ENCODE peak calls at places on chromosomes 4 and X, in four cellular contexts. I is K562, Z is A549, Y is HepG2. B is an unnamed sample.

GRCh38 chr4:20252656-20253271 is 1.1 kb downstream of the SLIT2 start:
- DNase-seq in I (no peak), Z (no peak), Y (no peak), B (peak)

GRCh38 chr4:101763576-101763975 is 27.0 kb upstream of the BANK1 start:
- DNase-seq in I (no peak), Z (no peak), Y (no peak), B (no peak)

GRCh38 chrX:128781506-128781905 is 729.3 kb upstream of the ACTRT1 start:
- DNase-seq in I (no peak), Z (peak), Y (peak), B (peak)

GRCh38 chr4:38069271-38069760 is 109.1 kb downstream of the PTTG2 start:
- DNase-seq in I (peak), Z (peak), Y (no peak), B (peak)

GRCh38 chr4:95508421-95508820 is 40.4 kb downstream of the UNC5C start:
- DNase-seq in I (no peak), Z (no peak), Y (no peak), B (no peak)

GRCh38 chr4:37453361-37454262 is 209.1 kb downstream of the NWD2 start:
- DNase-seq in I (peak), Z (peak), Y (no peak), B (peak)

GRCh38 chr4:22695917-22696316 is 3.2 kb downstream of the GBA3 start:
- DNase-seq in I (no peak), Z (no peak), Y (no peak), B (no peak)

GRCh38 chrX:136387951-136388502 is 87.3 kb downstream of the ADGRG4 start:
- DNase-seq in I (no peak), Z (no peak), Y (no peak), B (no peak)

GRCh38 chrX:2523911-2524310 is 23.1 kb upstream of the DHRSX start:
- DNase-seq in I (no peak), Z (no peak), Y (no peak), B (no peak)

GRCh38 chrX:53374222-53374820 is 48.1 kb downstream of the SMC1A start:
- DNase-seq in I (peak), Z (no peak), Y (no peak), B (no peak)

GRCh38 chr4:37827802-37828321 is 1.4 kb downstream of the PGM2 start:
- DNase-seq in I (no peak), Z (no peak), Y (no peak), B (no peak)

GRCh38 chr4:84967292-84967651 is 782 bp upstream of the WDFY3 start:
- DNase-seq in I (no peak), Z (no peak), Y (no peak), B (no peak)

GRCh38 chr4:164405774-164406173 is 348.2 kb upstream of the SMIM31 start:
- DNase-seq in I (no peak), Z (no peak), Y (no peak), B (no peak)

GRCh38 chr4:8507251-8507570 is 66.6 kb downstream of the TRMT44 start:
- DNase-seq in I (no peak), Z (no peak), Y (no peak), B (no peak)

GRCh38 chrX:85503258-85504158 is 124.0 kb upstream of the POF1B start:
- DNase-seq in I (no peak), Z (no peak), Y (no peak), B (no peak)

GRCh38 chrX:129651756-129652564 is 2.8 kb downstream of the APLN start:
- DNase-seq in I (no peak), Z (no peak), Y (no peak), B (no peak)

GRCh38 chrX:117325706-117326105 is 790.9 kb downstream of the KLHL13 start:
- DNase-seq in I (no peak), Z (no peak), Y (no peak), B (no peak)

GRCh38 chr4:73109493-73109892 is 40.0 kb upstream of the COX18 start:
- DNase-seq in I (no peak), Z (no peak), Y (no peak), B (no peak)

GRCh38 chrX:129600981-129601424 is 53.8 kb downstream of the APLN start:
- DNase-seq in I (peak), Z (peak), Y (peak), B (no peak)

GRCh38 chr4:73729534-73730165 is 10.7 kb upstream of the CXCL8 start:
- DNase-seq in I (peak), Z (peak), Y (peak), B (peak)

GRCh38 chrX:47078129-47079043 is at the start of gene RGN:
- DNase-seq in I (no peak), Z (no peak), Y (peak), B (peak)

GRCh38 chr4:1727117-1728031 is 6.1 kb downstream of the TACC3 start:
- DNase-seq in I (no peak), Z (peak), Y (no peak), B (no peak)

GRCh38 chr4:43682551-43682950 is 766.1 kb downstream of the KCTD8 start:
- DNase-seq in I (no peak), Z (no peak), Y (no peak), B (no peak)

GRCh38 chr4:165700855-165701254 is 172.2 kb upstream of the TLL1 start:
- DNase-seq in I (no peak), Z (no peak), Y (peak), B (peak)

GRCh38 chrX:19535481-19535880 is 20.2 kb upstream of the MAP3K15 start:
- DNase-seq in I (peak), Z (peak), Y (peak), B (no peak)

GRCh38 chr4:176875441-176875930 is 82.8 kb upstream of the VEGFC start:
- DNase-seq in I (no peak), Z (no peak), Y (no peak), B (no peak)

GRCh38 chrX:66635360-66635759 is 3.5 kb downstream of the EDA2R start:
- DNase-seq in I (no peak), Z (no peak), Y (no peak), B (no peak)

GRCh38 chrX:41301438-41301824 is 32.5 kb upstream of the DDX3X start:
- DNase-seq in I (no peak), Z (no peak), Y (no peak), B (no peak)

GRCh38 chr4:19729873-19730735 is 521.6 kb upstream of the SLIT2 start:
- DNase-seq in I (no peak), Z (no peak), Y (no peak), B (no peak)

GRCh38 chr4:122861544-122861943 is 34.9 kb downstream of the FGF2 start:
- DNase-seq in I (no peak), Z (no peak), Y (no peak), B (no peak)

GRCh38 chr4:173214661-173215060 is 46.0 kb downstream of the GALNT7 start:
- DNase-seq in I (no peak), Z (no peak), Y (no peak), B (no peak)

GRCh38 chrX:140123446-140123845 is 158.1 kb upstream of the CXorf66 start:
- DNase-seq in I (no peak), Z (no peak), Y (no peak), B (peak)

GRCh38 chr4:146368209-146368608 is 153.5 kb downstream of the SLC10A7 start:
- DNase-seq in I (no peak), Z (no peak), Y (no peak), B (no peak)

GRCh38 chrX:30060718-30061117 is 154.6 kb upstream of the MAGEB2 start:
- DNase-seq in I (no peak), Z (no peak), Y (no peak), B (peak)

GRCh38 chr4:1226167-1226514 is 22.8 kb downstream of the CTBP1 start:
- DNase-seq in I (no peak), Z (no peak), Y (no peak), B (no peak)

GRCh38 chr4:138577145-138577544 is 335.0 kb upstream of the SLC7A11 start:
- DNase-seq in I (no peak), Z (no peak), Y (no peak), B (no peak)

GRCh38 chr4:138579146-138579545 is 337.0 kb upstream of the SLC7A11 start:
- DNase-seq in I (no peak), Z (no peak), Y (no peak), B (no peak)

GRCh38 chr4:138573246-138573645 is 331.1 kb upstream of the SLC7A11 start:
- DNase-seq in I (no peak), Z (no peak), Y (no peak), B (no peak)

GRCh38 chr4:138572007-138572406 is 329.9 kb upstream of the SLC7A11 start:
- DNase-seq in I (no peak), Z (no peak), Y (no peak), B (no peak)

GRCh38 chr4:138576684-138577083 is 334.5 kb upstream of the SLC7A11 start:
- DNase-seq in I (peak), Z (peak), Y (peak), B (no peak)
- TF ChIP-seq NR3C1 in I (no peak), Z (no peak), Y (no peak), B (no peak)

GRCh38 chr4:125350736-125351135 is 36.0 kb downstream of the FAT4 start:
- DNase-seq in I (no peak), Z (no peak), Y (no peak), B (no peak)

GRCh38 chr4:125352521-125352920 is 37.8 kb downstream of the FAT4 start:
- DNase-seq in I (no peak), Z (no peak), Y (no peak), B (no peak)

DNA sequence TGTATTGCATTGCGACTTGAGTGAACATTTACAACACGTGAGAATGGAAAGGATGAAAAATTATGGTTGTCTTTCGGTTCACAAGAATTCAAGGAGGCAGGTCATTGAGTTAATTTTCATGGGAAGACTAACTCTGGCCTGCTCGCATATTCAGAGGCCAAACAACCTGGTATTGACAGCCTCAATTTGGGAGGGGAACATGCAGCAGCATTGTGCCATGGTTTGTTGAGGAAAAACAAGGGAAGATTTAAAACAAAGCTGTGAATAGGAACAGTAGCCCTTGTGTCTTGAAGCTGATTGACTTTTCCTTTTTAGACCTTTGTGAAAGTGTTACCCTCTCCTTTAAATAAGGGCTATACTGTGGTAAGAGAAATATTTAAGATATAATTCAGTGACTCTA is 31.9 kb downstream of the FAT4 start:
- DNase-seq in I (no peak), Z (no peak), Y (no peak), B (no peak)
- TF ChIP-seq JUN in I (no peak), Z (no peak), Y (no peak), B (no peak)

GRCh38 chrX:24264383-24264782 is 49.5 kb downstream of the SUPT20HL2 start:
- DNase-seq in I (no peak), Z (peak), Y (no peak), B (no peak)

GRCh38 chrX:24257011-24257410 is 56.9 kb downstream of the SUPT20HL2 start:
- DNase-seq in I (no peak), Z (no peak), Y (no peak), B (no peak)

GRCh38 chrX:24260827-24261550 is 52.9 kb downstream of the SUPT20HL2 start:
- DNase-seq in I (no peak), Z (no peak), Y (no peak), B (no peak)

GRCh38 chrX:24262309-24262708 is 51.6 kb downstream of the SUPT20HL2 start:
- DNase-seq in I (no peak), Z (no peak), Y (no peak), B (no peak)

DNA sequence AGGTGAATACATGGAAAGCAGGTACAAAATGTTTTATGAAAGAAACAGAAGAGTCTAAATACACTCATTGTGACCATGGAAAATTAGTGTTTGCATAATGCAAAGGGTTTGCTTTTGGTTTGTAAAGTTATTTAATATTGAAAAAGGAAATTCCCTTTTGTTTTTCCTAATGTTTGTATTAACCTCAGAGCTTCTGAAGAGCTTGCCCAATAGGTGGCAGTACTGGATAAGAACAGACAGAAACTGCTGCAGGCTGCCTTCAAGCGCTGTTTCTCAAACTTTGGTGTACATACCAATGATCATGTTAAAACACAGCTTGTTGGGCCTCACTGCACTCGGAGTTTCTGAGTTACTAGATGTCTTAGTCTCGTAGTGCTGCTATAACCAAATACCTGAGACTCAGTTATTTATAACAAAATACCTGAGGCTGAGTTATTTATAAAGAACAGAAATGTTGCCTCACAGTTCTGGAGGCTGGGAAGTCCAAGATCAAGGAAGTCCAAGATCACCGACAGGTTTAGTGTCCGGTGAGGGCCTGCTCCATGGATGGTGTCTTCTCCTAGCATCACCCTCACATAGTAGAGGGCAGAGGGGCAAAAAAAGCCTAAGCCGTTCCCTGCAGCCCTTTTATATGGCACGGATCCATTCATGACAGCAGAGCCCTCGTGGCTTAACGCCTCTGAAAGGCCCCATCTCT is 54.2 kb downstream of the SUPT20HL2 start:
- DNase-seq in I (peak), Z (peak), Y (peak), B (peak)
- TF ChIP-seq HMGXB4 in I (no peak), Z (no peak), Y (no peak), B (no peak)

GRCh38 chr4:4668355-4669210 is 126.7 kb upstream of the STX18 start:
- DNase-seq in I (no peak), Z (no peak), Y (no peak), B (no peak)

GRCh38 chr4:4664234-4664633 is 122.4 kb upstream of the STX18 start:
- DNase-seq in I (no peak), Z (no peak), Y (no peak), B (no peak)

GRCh38 chr4:4666187-4666586 is 124.3 kb upstream of the STX18 start:
- DNase-seq in I (no peak), Z (no peak), Y (no peak), B (no peak)

GRCh38 chr4:4667643-4668081 is 125.8 kb upstream of the STX18 start:
- DNase-seq in I (no peak), Z (no peak), Y (no peak), B (peak)

DNA sequence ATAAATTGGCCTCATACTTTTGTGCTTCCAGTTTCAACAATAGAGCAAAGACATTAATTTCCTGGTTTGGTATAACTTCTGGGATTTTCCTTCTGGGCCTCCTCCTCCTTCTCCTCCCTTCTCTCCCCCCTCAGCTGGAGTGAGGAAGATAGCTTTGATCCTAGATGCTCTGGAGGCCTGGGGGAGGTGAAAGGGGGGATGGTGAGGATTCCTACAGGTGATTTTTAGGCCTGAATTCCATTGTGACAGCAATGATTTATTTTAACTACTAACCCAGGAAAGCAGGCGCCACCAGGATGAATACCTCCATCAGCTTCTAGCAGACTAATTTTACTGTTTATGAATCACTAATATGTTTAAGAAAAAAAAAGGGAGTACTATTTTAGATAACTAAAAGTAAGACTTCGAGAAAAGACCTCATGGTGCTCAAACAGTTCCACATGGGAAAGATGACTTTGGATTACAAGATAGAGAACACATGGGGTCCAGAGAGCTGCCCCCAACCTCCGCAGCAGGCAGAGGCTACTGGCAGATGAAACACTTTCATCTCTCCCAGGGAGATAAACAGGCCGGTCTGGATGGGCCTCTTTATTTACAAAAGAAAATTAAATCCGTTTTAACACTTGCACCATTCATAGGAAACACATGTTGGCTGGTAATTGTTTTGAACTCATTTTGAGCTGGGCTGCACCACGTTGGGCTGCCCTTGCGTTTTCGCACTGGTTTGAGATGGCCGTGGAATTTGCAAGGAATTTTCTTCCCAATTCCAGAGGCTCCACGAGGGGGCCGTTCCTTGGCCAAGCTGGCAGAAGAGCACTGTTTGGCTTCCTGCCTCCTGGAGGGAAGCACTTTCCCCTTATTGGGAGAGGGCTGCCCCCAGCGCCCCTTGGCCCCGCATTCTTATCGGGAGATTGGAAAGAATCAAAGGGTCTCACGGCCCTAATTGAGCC is 125.1 kb upstream of the STX18 start:
- DNase-seq in I (no peak), Z (no peak), Y (no peak), B (peak)
- TF ChIP-seq NR3C1 in I (no peak), Z (no peak), Y (no peak), B (no peak)

GRCh38 chr4:45621926-45622325 is 501.9 kb downstream of the GABRG1 start:
- DNase-seq in I (no peak), Z (no peak), Y (no peak), B (no peak)
- TF ChIP-seq JUN in I (no peak), Z (no peak), Y (no peak), B (no peak)

DNA sequence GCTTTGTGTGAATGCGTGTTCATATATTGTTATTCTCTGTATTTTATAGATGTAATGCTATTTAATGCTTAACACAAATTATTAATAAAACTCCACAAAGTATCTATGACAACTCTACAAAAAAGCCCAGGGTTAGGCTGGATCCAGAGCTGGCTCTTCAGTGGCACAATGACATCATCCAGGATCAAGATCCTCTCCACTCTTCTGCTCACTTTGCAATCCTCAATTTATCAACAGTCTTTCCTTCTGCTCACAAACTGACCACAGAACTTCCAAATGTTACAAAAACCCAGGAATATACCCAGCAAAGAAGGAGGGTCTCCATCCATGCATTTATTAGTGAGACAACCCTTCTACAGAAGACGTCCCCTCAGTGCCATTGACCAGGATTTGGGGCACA is 132.3 kb downstream of the HNRNPD start:
- DNase-seq in I (no peak), Z (no peak), Y (no peak), B (no peak)
- TF ChIP-seq HMGXB4 in I (no peak), Z (no peak), Y (no peak), B (no peak)

GRCh38 chr4:78722320-78722719 is 53.8 kb upstream of the BMP2K start:
- DNase-seq in I (no peak), Z (no peak), Y (no peak), B (no peak)

GRCh38 chr4:78720994-78721677 is 55.0 kb upstream of the BMP2K start:
- DNase-seq in I (peak), Z (no peak), Y (peak), B (no peak)

GRCh38 chr4:78720151-78720726 is 55.9 kb upstream of the BMP2K start:
- DNase-seq in I (peak), Z (no peak), Y (no peak), B (no peak)

GRCh38 chr4:78722880-78723279 is 53.3 kb upstream of the BMP2K start:
- DNase-seq in I (no peak), Z (no peak), Y (no peak), B (no peak)

GRCh38 chr4:78721739-78722138 is 54.4 kb upstream of the BMP2K start:
- DNase-seq in I (no peak), Z (no peak), Y (no peak), B (no peak)
- TF ChIP-seq NR3C1 in I (no peak), Z (no peak), Y (no peak), B (no peak)

GRCh38 chr4:169271692-169272007 is 894 bp upstream of the SH3RF1 start:
- DNase-seq in I (no peak), Z (no peak), Y (no peak), B (no peak)

GRCh38 chr4:169270156-169270809 is 473 bp downstream of the SH3RF1 start:
- DNase-seq in I (peak), Z (peak), Y (no peak), B (peak)

GRCh38 chr4:169268951-169269781 is 1.6 kb downstream of the SH3RF1 start:
- DNase-seq in I (no peak), Z (no peak), Y (peak), B (no peak)

GRCh38 chr4:169272265-169272886 is 1.6 kb upstream of the SH3RF1 start:
- DNase-seq in I (no peak), Z (no peak), Y (no peak), B (no peak)

GRCh38 chr4:169270810-169271691 is at the start of gene SH3RF1:
- DNase-seq in I (peak), Z (peak), Y (peak), B (peak)
- TF ChIP-seq JUN in I (no peak), Z (peak), Y (no peak), B (no peak)

B was measured in WTC11.